ENCODE peak calls at places on chromosomes 4 and X, in seven cellular contexts. R, Z, J, S, F, G and C are unnamed samples.

GRCh38 chrX:122238801-122239200 is 945.3 kb upstream of the GRIA3 start:
- DNase-seq in R (no peak), Z (no peak), J (peak; percentile 61), S (peak; percentile 51), F (no peak), G (no peak), C (no peak)

GRCh38 chrX:1059576-1060561 is 152.6 kb downstream of the CRLF2 start:
- DNase-seq in R (no peak), Z (no peak), J (no peak), S (no peak), F (no peak), G (no peak), C (no peak)

GRCh38 chr4:102438873-102439614 is 62.1 kb upstream of the NFKB1 start:
- DNase-seq in R (peak; percentile 78), Z (peak; percentile 43), J (peak; percentile 92), S (peak; percentile 80), F (peak; percentile 41), G (no peak), C (no peak)

GRCh38 chr4:177182156-177182555 is 127.5 kb upstream of the NEIL3 start:
- DNase-seq in R (no peak), Z (no peak), J (peak; percentile 70), S (no peak), F (no peak), G (no peak), C (no peak)

GRCh38 chr4:157792716-157793115 is 380.1 kb downstream of the GASK1B start:
- DNase-seq in R (no peak), Z (no peak), J (no peak), S (no peak), F (no peak), G (no peak), C (no peak)

GRCh38 chr4:101349346-101350064 is 2.2 kb upstream of the PPP3CA start:
- DNase-seq in R (peak; percentile 71), Z (no peak), J (peak; percentile 29), S (peak; percentile 67), F (no peak), G (no peak), C (peak; percentile 73)

GRCh38 chrX:79081895-79082512 is 62.5 kb upstream of the GPR174 start:
- DNase-seq in R (peak; percentile 64), Z (peak; percentile 36), J (peak; percentile 23), S (peak; percentile 31), F (peak; percentile 15), G (no peak), C (no peak)

GRCh38 chr4:176565044-176565443 is 227.7 kb downstream of the VEGFC start:
- DNase-seq in R (no peak), Z (no peak), J (peak; percentile 17), S (no peak), F (no peak), G (no peak), C (no peak)